ENCODE peak calls at places on chromosome 11, in eight cellular contexts. One of them, this sample, is unnamed. For H3K36me3 and H3K4me1, the result is how much of the 10 kb centered on the place peaks cover.

GRCh38 chr11:89463381-89463780 is 27.8 kb downstream of the NOX4 start:
- DNase-seq in hepatocyte: no peak
- DNase-seq in Peyer's patch: no peak
- DNase-seq in HCT116: no peak
- DNase-seq in OCI-LY7: no peak
- DNase-seq in upper lobe of right lung: no peak
- DNase-seq in stomach: no peak
- DNase-seq in tibial nerve: no peak
- DNase-seq in this sample: no peak

GRCh38 chr11:10042699-10043098 is 251.3 kb downstream of the SBF2 start:
- DNase-seq in hepatocyte: peak
- DNase-seq in Peyer's patch: no peak
- DNase-seq in HCT116: no peak
- DNase-seq in OCI-LY7: no peak
- DNase-seq in upper lobe of right lung: no peak
- DNase-seq in stomach: no peak
- DNase-seq in tibial nerve: no peak
- DNase-seq in this sample: no peak

GRCh38 chr11:18697581-18697980 is 998 bp upstream of the TMEM86A start:
- DNase-seq in hepatocyte: no peak
- DNase-seq in Peyer's patch: no peak
- DNase-seq in HCT116: no peak
- DNase-seq in OCI-LY7: no peak
- DNase-seq in upper lobe of right lung: no peak
- DNase-seq in stomach: no peak
- DNase-seq in tibial nerve: no peak
- DNase-seq in this sample: no peak

GRCh38 chr11:73145986-73146575 is 4.0 kb upstream of the FCHSD2 start:
- DNase-seq in hepatocyte: no peak
- DNase-seq in Peyer's patch: no peak
- DNase-seq in HCT116: no peak
- DNase-seq in OCI-LY7: no peak
- DNase-seq in upper lobe of right lung: no peak
- DNase-seq in stomach: peak
- DNase-seq in tibial nerve: no peak
- DNase-seq in this sample: no peak

GRCh38 chr11:114091791-114092397 is 32.4 kb downstream of the ZBTB16 start:
- DNase-seq in hepatocyte: no peak
- DNase-seq in Peyer's patch: no peak
- DNase-seq in HCT116: no peak
- DNase-seq in OCI-LY7: no peak
- DNase-seq in upper lobe of right lung: no peak
- DNase-seq in stomach: no peak
- DNase-seq in tibial nerve: no peak
- DNase-seq in this sample: no peak

GRCh38 chr11:134119094-134119493 is 50.2 kb downstream of the JAM3 start:
- DNase-seq in hepatocyte: no peak
- DNase-seq in Peyer's patch: no peak
- DNase-seq in HCT116: no peak
- DNase-seq in OCI-LY7: no peak
- DNase-seq in upper lobe of right lung: no peak
- DNase-seq in stomach: no peak
- DNase-seq in tibial nerve: no peak
- DNase-seq in this sample: no peak

GRCh38 chr11:112511271-112511670 is 250.6 kb upstream of the PLET1 start:
- DNase-seq in hepatocyte: no peak
- DNase-seq in Peyer's patch: no peak
- DNase-seq in HCT116: no peak
- DNase-seq in OCI-LY7: no peak
- DNase-seq in upper lobe of right lung: no peak
- DNase-seq in stomach: no peak
- DNase-seq in tibial nerve: no peak
- DNase-seq in this sample: no peak

GRCh38 chr11:13663631-13664071 is 4.8 kb upstream of the FAR1 start:
- DNase-seq in hepatocyte: peak
- DNase-seq in Peyer's patch: no peak
- DNase-seq in HCT116: no peak
- DNase-seq in OCI-LY7: no peak
- DNase-seq in upper lobe of right lung: no peak
- DNase-seq in stomach: no peak
- DNase-seq in tibial nerve: no peak
- DNase-seq in this sample: no peak

GRCh38 chr11:71079795-71080194 is 172.6 kb downstream of the SHANK2 start:
- DNase-seq in hepatocyte: no peak
- DNase-seq in Peyer's patch: no peak
- DNase-seq in HCT116: no peak
- DNase-seq in OCI-LY7: no peak
- DNase-seq in upper lobe of right lung: no peak
- DNase-seq in stomach: no peak
- DNase-seq in tibial nerve: no peak
- DNase-seq in this sample: no peak

GRCh38 chr11:57312511-57313021 is 12.2 kb downstream of the TNKS1BP1 start:
- DNase-seq in hepatocyte: no peak
- DNase-seq in Peyer's patch: no peak
- DNase-seq in HCT116: no peak
- DNase-seq in OCI-LY7: no peak
- DNase-seq in upper lobe of right lung: peak
- DNase-seq in stomach: peak
- DNase-seq in tibial nerve: no peak
- DNase-seq in this sample: no peak
- H3K36me3 ChIP-seq in hepatocyte: under half
- H3K36me3 ChIP-seq in Peyer's patch: under half
- H3K36me3 ChIP-seq in HCT116: under half
- H3K36me3 ChIP-seq in OCI-LY7: under half
- H3K36me3 ChIP-seq in upper lobe of right lung: half or more
- H3K36me3 ChIP-seq in stomach: half or more
- H3K36me3 ChIP-seq in tibial nerve: half or more
- H3K36me3 ChIP-seq in this sample: under half

GRCh38 chr11:102468636-102469195 is 16.2 kb upstream of the TMEM123 start:
- DNase-seq in hepatocyte: no peak
- DNase-seq in Peyer's patch: no peak
- DNase-seq in HCT116: no peak
- DNase-seq in OCI-LY7: no peak
- DNase-seq in upper lobe of right lung: no peak
- DNase-seq in stomach: no peak
- DNase-seq in tibial nerve: no peak
- DNase-seq in this sample: no peak
- H3K4me1 ChIP-seq in hepatocyte: under half
- H3K4me1 ChIP-seq in Peyer's patch: under half
- H3K4me1 ChIP-seq in HCT116: under half
- H3K4me1 ChIP-seq in OCI-LY7: half or more
- H3K4me1 ChIP-seq in upper lobe of right lung: under half
- H3K4me1 ChIP-seq in stomach: under half
- H3K4me1 ChIP-seq in tibial nerve: under half
- H3K4me1 ChIP-seq in this sample: under half

GRCh38 chr11:20066783-20067156 is 93.5 kb downstream of the DBX1 start:
- DNase-seq in hepatocyte: no peak
- DNase-seq in Peyer's patch: no peak
- DNase-seq in HCT116: peak
- DNase-seq in OCI-LY7: no peak
- DNase-seq in upper lobe of right lung: no peak
- DNase-seq in stomach: no peak
- DNase-seq in tibial nerve: no peak
- DNase-seq in this sample: no peak

GRCh38 chr11:20066013-20066782 is 94.1 kb downstream of the DBX1 start:
- DNase-seq in hepatocyte: no peak
- DNase-seq in Peyer's patch: no peak
- DNase-seq in HCT116: no peak
- DNase-seq in OCI-LY7: no peak
- DNase-seq in upper lobe of right lung: no peak
- DNase-seq in stomach: no peak
- DNase-seq in tibial nerve: no peak
- DNase-seq in this sample: no peak

GRCh38 chr11:20067665-20068064 is 92.6 kb downstream of the DBX1 start:
- DNase-seq in hepatocyte: no peak
- DNase-seq in Peyer's patch: no peak
- DNase-seq in HCT116: no peak
- DNase-seq in OCI-LY7: no peak
- DNase-seq in upper lobe of right lung: no peak
- DNase-seq in stomach: no peak
- DNase-seq in tibial nerve: no peak
- DNase-seq in this sample: no peak

GRCh38 chr11:20068691-20069090 is 91.6 kb downstream of the DBX1 start:
- DNase-seq in hepatocyte: no peak
- DNase-seq in Peyer's patch: no peak
- DNase-seq in HCT116: no peak
- DNase-seq in OCI-LY7: no peak
- DNase-seq in upper lobe of right lung: no peak
- DNase-seq in stomach: no peak
- DNase-seq in tibial nerve: no peak
- DNase-seq in this sample: no peak

DNA sequence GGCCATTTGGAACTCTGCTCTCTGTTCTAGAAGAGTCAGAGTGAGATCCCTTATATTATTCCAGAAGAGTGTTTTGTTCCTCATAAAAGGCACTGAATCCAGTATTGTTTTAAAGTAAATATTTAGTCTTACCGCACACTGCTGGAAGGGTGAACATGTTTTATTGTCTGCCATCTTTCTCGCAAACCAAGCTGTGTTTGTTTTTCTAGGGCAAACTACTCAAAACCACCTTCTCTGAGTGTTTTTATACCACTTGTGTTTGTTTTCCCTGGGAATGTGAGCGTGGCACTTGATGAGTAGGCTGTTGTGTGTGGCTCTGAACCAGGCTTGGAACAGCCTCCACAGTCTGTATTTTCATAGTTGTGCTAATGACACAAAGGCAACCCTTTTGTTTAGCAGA is 89.8 kb downstream of the DBX1 start:
- DNase-seq in hepatocyte: no peak
- DNase-seq in Peyer's patch: no peak
- DNase-seq in HCT116: no peak
- DNase-seq in OCI-LY7: no peak
- DNase-seq in upper lobe of right lung: no peak
- DNase-seq in stomach: no peak
- DNase-seq in tibial nerve: no peak
- DNase-seq in this sample: no peak
- H3K36me3 ChIP-seq in hepatocyte: under half
- H3K36me3 ChIP-seq in Peyer's patch: under half
- H3K36me3 ChIP-seq in HCT116: under half
- H3K36me3 ChIP-seq in OCI-LY7: under half
- H3K36me3 ChIP-seq in upper lobe of right lung: under half
- H3K36me3 ChIP-seq in stomach: under half
- H3K36me3 ChIP-seq in tibial nerve: half or more
- H3K36me3 ChIP-seq in this sample: under half

GRCh38 chr11:2886191-2886894 is 768 bp upstream of the CDKN1C start:
- DNase-seq in hepatocyte: peak
- DNase-seq in Peyer's patch: no peak
- DNase-seq in HCT116: no peak
- DNase-seq in OCI-LY7: peak
- DNase-seq in upper lobe of right lung: no peak
- DNase-seq in stomach: no peak
- DNase-seq in tibial nerve: peak
- DNase-seq in this sample: no peak
- H3K4me1 ChIP-seq in hepatocyte: under half
- H3K4me1 ChIP-seq in Peyer's patch: under half
- H3K4me1 ChIP-seq in HCT116: under half
- H3K4me1 ChIP-seq in OCI-LY7: under half
- H3K4me1 ChIP-seq in upper lobe of right lung: under half
- H3K4me1 ChIP-seq in stomach: half or more
- H3K4me1 ChIP-seq in tibial nerve: under half
- H3K4me1 ChIP-seq in this sample: under half

DNA sequence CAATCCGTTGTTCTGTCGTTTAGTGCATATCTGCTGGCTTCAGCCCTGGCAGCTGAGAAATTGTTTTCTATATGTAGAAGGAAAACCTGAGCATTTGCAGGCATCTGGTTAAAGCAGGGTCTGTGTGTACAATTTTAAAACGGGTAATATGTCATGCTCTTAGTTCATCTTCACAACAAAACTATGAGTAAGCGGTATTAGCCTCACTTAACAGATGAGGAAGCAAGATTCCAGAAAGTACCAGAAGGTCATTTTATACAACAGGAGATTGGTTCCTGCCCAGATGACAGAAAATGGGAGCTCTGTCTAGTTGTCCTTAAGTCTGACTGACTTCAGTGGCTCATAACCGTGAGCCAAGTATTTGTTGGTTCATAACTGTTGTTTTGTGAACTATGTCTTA is 1.1 kb downstream of the TIMM10B start:
- DNase-seq in hepatocyte: no peak
- DNase-seq in Peyer's patch: no peak
- DNase-seq in HCT116: no peak
- DNase-seq in OCI-LY7: no peak
- DNase-seq in upper lobe of right lung: no peak
- DNase-seq in stomach: no peak
- DNase-seq in tibial nerve: no peak
- DNase-seq in this sample: no peak
- H3K36me3 ChIP-seq in hepatocyte: under half
- H3K36me3 ChIP-seq in Peyer's patch: under half
- H3K36me3 ChIP-seq in HCT116: half or more
- H3K36me3 ChIP-seq in OCI-LY7: half or more
- H3K36me3 ChIP-seq in upper lobe of right lung: half or more
- H3K36me3 ChIP-seq in stomach: half or more
- H3K36me3 ChIP-seq in tibial nerve: half or more
- H3K36me3 ChIP-seq in this sample: under half

DNA sequence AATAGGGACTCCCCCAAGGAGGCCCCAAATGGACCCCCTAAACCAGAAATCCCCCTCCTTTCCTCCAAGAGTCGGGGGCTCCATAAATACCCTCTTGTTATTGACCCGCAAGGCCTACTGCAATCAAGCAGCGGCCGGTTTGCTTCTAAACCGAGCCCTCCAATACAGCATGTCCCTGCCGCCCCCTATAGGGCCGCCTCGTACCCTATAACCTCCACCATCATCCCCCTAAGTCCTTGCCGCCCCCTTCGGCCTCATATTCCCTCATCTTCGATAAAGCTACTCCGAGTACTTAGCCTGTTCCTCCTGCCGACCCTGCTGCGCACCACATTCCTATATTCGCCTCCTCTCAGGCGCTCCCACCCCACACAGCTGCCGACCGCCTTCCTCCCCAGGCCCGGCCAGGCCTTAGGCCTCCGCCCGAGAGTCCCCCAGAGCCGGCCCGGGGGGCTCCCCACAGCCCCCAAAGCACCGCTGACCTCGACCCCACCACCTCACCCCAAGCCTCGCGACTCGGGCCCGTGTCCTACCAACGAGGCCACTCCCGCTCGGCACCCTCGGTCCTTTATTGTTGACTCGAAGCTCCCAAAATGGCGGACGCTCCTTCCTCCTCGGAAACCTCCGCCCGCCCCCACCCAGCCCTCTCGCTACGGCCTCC is 478 bp downstream of the DDX6 start:
- DNase-seq in hepatocyte: peak
- DNase-seq in Peyer's patch: peak
- DNase-seq in HCT116: no peak
- DNase-seq in OCI-LY7: peak
- DNase-seq in upper lobe of right lung: no peak
- DNase-seq in stomach: peak
- DNase-seq in tibial nerve: peak
- DNase-seq in this sample: peak
- H3K4me1 ChIP-seq in hepatocyte: under half
- H3K4me1 ChIP-seq in Peyer's patch: under half
- H3K4me1 ChIP-seq in HCT116: under half
- H3K4me1 ChIP-seq in OCI-LY7: half or more
- H3K4me1 ChIP-seq in upper lobe of right lung: under half
- H3K4me1 ChIP-seq in stomach: half or more
- H3K4me1 ChIP-seq in tibial nerve: under half
- H3K4me1 ChIP-seq in this sample: under half